ENCODE peak calls at places on chromosomes 16 and 17, in seven cellular contexts. One of them, this sample, is unnamed.

GRCh38 chr17:81838753-81839255 is 4.0 kb upstream of the PPP1R27 start:
- DNase-seq in neural crest cell: no peak
- DNase-seq in pons: no peak
- DNase-seq in hepatic stellate cell: no peak
- DNase-seq in activated CD4-positive, alpha-beta T cell treated with anti-CD3 and anti-CD28 coated beads, Interleukin-2, amount 50 U/mL, for 1 hour: no peak
- DNase-seq in stimulated activated CD4-positive, alpha-beta T cell treated with anti-CD3 and anti-CD28 coated beads, Interleukin-1b, Interleukin-23, amount 100 ng/mL, for 24 hours: no peak
- DNase-seq in activated CD8-positive, alpha-beta memory T cell treated with anti-CD3 and anti-CD28 coated beads for 48 hours: no peak
- DNase-seq in this sample: no peak

GRCh38 chr16:89358030-89359005 is 132.0 kb downstream of the ANKRD11 start:
- DNase-seq in neural crest cell: no peak
- DNase-seq in pons: no peak
- DNase-seq in hepatic stellate cell: no peak
- DNase-seq in activated CD4-positive, alpha-beta T cell treated with anti-CD3 and anti-CD28 coated beads, Interleukin-2, amount 50 U/mL, for 1 hour: peak
- DNase-seq in stimulated activated CD4-positive, alpha-beta T cell treated with anti-CD3 and anti-CD28 coated beads, Interleukin-1b, Interleukin-23, amount 100 ng/mL, for 24 hours: no peak
- DNase-seq in activated CD8-positive, alpha-beta memory T cell treated with anti-CD3 and anti-CD28 coated beads for 48 hours: no peak
- DNase-seq in this sample: no peak

GRCh38 chr16:50535506-50536257 is 12.5 kb upstream of the NKD1 start:
- DNase-seq in neural crest cell: no peak
- DNase-seq in pons: no peak
- DNase-seq in hepatic stellate cell: no peak
- DNase-seq in activated CD4-positive, alpha-beta T cell treated with anti-CD3 and anti-CD28 coated beads, Interleukin-2, amount 50 U/mL, for 1 hour: no peak
- DNase-seq in stimulated activated CD4-positive, alpha-beta T cell treated with anti-CD3 and anti-CD28 coated beads, Interleukin-1b, Interleukin-23, amount 100 ng/mL, for 24 hours: no peak
- DNase-seq in activated CD8-positive, alpha-beta memory T cell treated with anti-CD3 and anti-CD28 coated beads for 48 hours: no peak
- DNase-seq in this sample: no peak

GRCh38 chr16:14378684-14379467 is 251.2 kb downstream of the PARN start:
- DNase-seq in neural crest cell: no peak
- DNase-seq in pons: no peak
- DNase-seq in hepatic stellate cell: no peak
- DNase-seq in activated CD4-positive, alpha-beta T cell treated with anti-CD3 and anti-CD28 coated beads, Interleukin-2, amount 50 U/mL, for 1 hour: no peak
- DNase-seq in stimulated activated CD4-positive, alpha-beta T cell treated with anti-CD3 and anti-CD28 coated beads, Interleukin-1b, Interleukin-23, amount 100 ng/mL, for 24 hours: no peak
- DNase-seq in activated CD8-positive, alpha-beta memory T cell treated with anti-CD3 and anti-CD28 coated beads for 48 hours: no peak
- DNase-seq in this sample: no peak

GRCh38 chr17:75531724-75532090 is 6.2 kb downstream of the LLGL2 start:
- DNase-seq in neural crest cell: no peak
- DNase-seq in pons: no peak
- DNase-seq in hepatic stellate cell: no peak
- DNase-seq in activated CD4-positive, alpha-beta T cell treated with anti-CD3 and anti-CD28 coated beads, Interleukin-2, amount 50 U/mL, for 1 hour: no peak
- DNase-seq in stimulated activated CD4-positive, alpha-beta T cell treated with anti-CD3 and anti-CD28 coated beads, Interleukin-1b, Interleukin-23, amount 100 ng/mL, for 24 hours: no peak
- DNase-seq in activated CD8-positive, alpha-beta memory T cell treated with anti-CD3 and anti-CD28 coated beads for 48 hours: no peak
- DNase-seq in this sample: no peak

GRCh38 chr17:73267648-73268537 is 6.2 kb upstream of the CPSF4L start:
- DNase-seq in neural crest cell: no peak
- DNase-seq in pons: peak
- DNase-seq in hepatic stellate cell: no peak
- DNase-seq in activated CD4-positive, alpha-beta T cell treated with anti-CD3 and anti-CD28 coated beads, Interleukin-2, amount 50 U/mL, for 1 hour: no peak
- DNase-seq in stimulated activated CD4-positive, alpha-beta T cell treated with anti-CD3 and anti-CD28 coated beads, Interleukin-1b, Interleukin-23, amount 100 ng/mL, for 24 hours: no peak
- DNase-seq in activated CD8-positive, alpha-beta memory T cell treated with anti-CD3 and anti-CD28 coated beads for 48 hours: no peak
- DNase-seq in this sample: no peak

GRCh38 chr17:47934856-47935255 is 6.5 kb upstream of the PNPO start:
- DNase-seq in neural crest cell: no peak
- DNase-seq in pons: no peak
- DNase-seq in hepatic stellate cell: peak
- DNase-seq in activated CD4-positive, alpha-beta T cell treated with anti-CD3 and anti-CD28 coated beads, Interleukin-2, amount 50 U/mL, for 1 hour: no peak
- DNase-seq in stimulated activated CD4-positive, alpha-beta T cell treated with anti-CD3 and anti-CD28 coated beads, Interleukin-1b, Interleukin-23, amount 100 ng/mL, for 24 hours: no peak
- DNase-seq in activated CD8-positive, alpha-beta memory T cell treated with anti-CD3 and anti-CD28 coated beads for 48 hours: no peak
- DNase-seq in this sample: no peak

GRCh38 chr17:34816806-34817205 is 144.5 kb downstream of the CCT6B start:
- DNase-seq in neural crest cell: no peak
- DNase-seq in pons: no peak
- DNase-seq in hepatic stellate cell: no peak
- DNase-seq in activated CD4-positive, alpha-beta T cell treated with anti-CD3 and anti-CD28 coated beads, Interleukin-2, amount 50 U/mL, for 1 hour: no peak
- DNase-seq in stimulated activated CD4-positive, alpha-beta T cell treated with anti-CD3 and anti-CD28 coated beads, Interleukin-1b, Interleukin-23, amount 100 ng/mL, for 24 hours: no peak
- DNase-seq in activated CD8-positive, alpha-beta memory T cell treated with anti-CD3 and anti-CD28 coated beads for 48 hours: no peak
- DNase-seq in this sample: no peak

GRCh38 chr16:7303014-7303676 is 29.5 kb upstream of the RBFOX1 start:
- DNase-seq in neural crest cell: peak
- DNase-seq in pons: no peak
- DNase-seq in hepatic stellate cell: no peak
- DNase-seq in activated CD4-positive, alpha-beta T cell treated with anti-CD3 and anti-CD28 coated beads, Interleukin-2, amount 50 U/mL, for 1 hour: no peak
- DNase-seq in stimulated activated CD4-positive, alpha-beta T cell treated with anti-CD3 and anti-CD28 coated beads, Interleukin-1b, Interleukin-23, amount 100 ng/mL, for 24 hours: no peak
- DNase-seq in activated CD8-positive, alpha-beta memory T cell treated with anti-CD3 and anti-CD28 coated beads for 48 hours: no peak
- DNase-seq in this sample: no peak

GRCh38 chr16:1492923-1493745 is at the start of gene TELO2:
- DNase-seq in neural crest cell: peak
- DNase-seq in pons: peak
- DNase-seq in hepatic stellate cell: peak
- DNase-seq in activated CD4-positive, alpha-beta T cell treated with anti-CD3 and anti-CD28 coated beads, Interleukin-2, amount 50 U/mL, for 1 hour: peak
- DNase-seq in stimulated activated CD4-positive, alpha-beta T cell treated with anti-CD3 and anti-CD28 coated beads, Interleukin-1b, Interleukin-23, amount 100 ng/mL, for 24 hours: peak
- DNase-seq in activated CD8-positive, alpha-beta memory T cell treated with anti-CD3 and anti-CD28 coated beads for 48 hours: peak
- DNase-seq in this sample: peak

GRCh38 chr16:67158637-67159600 is 790 bp downstream of the TRADD start:
- DNase-seq in neural crest cell: no peak
- DNase-seq in pons: no peak
- DNase-seq in hepatic stellate cell: no peak
- DNase-seq in activated CD4-positive, alpha-beta T cell treated with anti-CD3 and anti-CD28 coated beads, Interleukin-2, amount 50 U/mL, for 1 hour: peak
- DNase-seq in stimulated activated CD4-positive, alpha-beta T cell treated with anti-CD3 and anti-CD28 coated beads, Interleukin-1b, Interleukin-23, amount 100 ng/mL, for 24 hours: no peak
- DNase-seq in activated CD8-positive, alpha-beta memory T cell treated with anti-CD3 and anti-CD28 coated beads for 48 hours: peak
- DNase-seq in this sample: peak

GRCh38 chr16:48393843-48394703 is 8.9 kb upstream of the SIAH1 start:
- DNase-seq in neural crest cell: no peak
- DNase-seq in pons: peak
- DNase-seq in hepatic stellate cell: no peak
- DNase-seq in activated CD4-positive, alpha-beta T cell treated with anti-CD3 and anti-CD28 coated beads, Interleukin-2, amount 50 U/mL, for 1 hour: no peak
- DNase-seq in stimulated activated CD4-positive, alpha-beta T cell treated with anti-CD3 and anti-CD28 coated beads, Interleukin-1b, Interleukin-23, amount 100 ng/mL, for 24 hours: no peak
- DNase-seq in activated CD8-positive, alpha-beta memory T cell treated with anti-CD3 and anti-CD28 coated beads for 48 hours: no peak
- DNase-seq in this sample: no peak

GRCh38 chr16:29030086-29030840 is 45.4 kb downstream of the LAT start:
- DNase-seq in neural crest cell: no peak
- DNase-seq in pons: no peak
- DNase-seq in hepatic stellate cell: no peak
- DNase-seq in activated CD4-positive, alpha-beta T cell treated with anti-CD3 and anti-CD28 coated beads, Interleukin-2, amount 50 U/mL, for 1 hour: no peak
- DNase-seq in stimulated activated CD4-positive, alpha-beta T cell treated with anti-CD3 and anti-CD28 coated beads, Interleukin-1b, Interleukin-23, amount 100 ng/mL, for 24 hours: no peak
- DNase-seq in activated CD8-positive, alpha-beta memory T cell treated with anti-CD3 and anti-CD28 coated beads for 48 hours: no peak
- DNase-seq in this sample: no peak

GRCh38 chr16:74568961-74569631 is 37.8 kb downstream of the GLG1 start:
- DNase-seq in neural crest cell: no peak
- DNase-seq in pons: no peak
- DNase-seq in hepatic stellate cell: peak
- DNase-seq in activated CD4-positive, alpha-beta T cell treated with anti-CD3 and anti-CD28 coated beads, Interleukin-2, amount 50 U/mL, for 1 hour: no peak
- DNase-seq in stimulated activated CD4-positive, alpha-beta T cell treated with anti-CD3 and anti-CD28 coated beads, Interleukin-1b, Interleukin-23, amount 100 ng/mL, for 24 hours: no peak
- DNase-seq in activated CD8-positive, alpha-beta memory T cell treated with anti-CD3 and anti-CD28 coated beads for 48 hours: no peak
- DNase-seq in this sample: no peak

GRCh38 chr17:68763551-68763950 is 162.4 kb upstream of the FAM20A start:
- DNase-seq in neural crest cell: no peak
- DNase-seq in pons: no peak
- DNase-seq in hepatic stellate cell: no peak
- DNase-seq in activated CD4-positive, alpha-beta T cell treated with anti-CD3 and anti-CD28 coated beads, Interleukin-2, amount 50 U/mL, for 1 hour: no peak
- DNase-seq in stimulated activated CD4-positive, alpha-beta T cell treated with anti-CD3 and anti-CD28 coated beads, Interleukin-1b, Interleukin-23, amount 100 ng/mL, for 24 hours: no peak
- DNase-seq in activated CD8-positive, alpha-beta memory T cell treated with anti-CD3 and anti-CD28 coated beads for 48 hours: no peak
- DNase-seq in this sample: no peak

GRCh38 chr16:55955845-55956244 is 80.7 kb upstream of the CES5A start:
- DNase-seq in neural crest cell: no peak
- DNase-seq in pons: peak
- DNase-seq in hepatic stellate cell: no peak
- DNase-seq in activated CD4-positive, alpha-beta T cell treated with anti-CD3 and anti-CD28 coated beads, Interleukin-2, amount 50 U/mL, for 1 hour: no peak
- DNase-seq in stimulated activated CD4-positive, alpha-beta T cell treated with anti-CD3 and anti-CD28 coated beads, Interleukin-1b, Interleukin-23, amount 100 ng/mL, for 24 hours: no peak
- DNase-seq in activated CD8-positive, alpha-beta memory T cell treated with anti-CD3 and anti-CD28 coated beads for 48 hours: no peak
- DNase-seq in this sample: no peak

GRCh38 chr17:72244942-72245341 is 124.1 kb downstream of the SOX9 start:
- DNase-seq in neural crest cell: no peak
- DNase-seq in pons: no peak
- DNase-seq in hepatic stellate cell: no peak
- DNase-seq in activated CD4-positive, alpha-beta T cell treated with anti-CD3 and anti-CD28 coated beads, Interleukin-2, amount 50 U/mL, for 1 hour: no peak
- DNase-seq in stimulated activated CD4-positive, alpha-beta T cell treated with anti-CD3 and anti-CD28 coated beads, Interleukin-1b, Interleukin-23, amount 100 ng/mL, for 24 hours: no peak
- DNase-seq in activated CD8-positive, alpha-beta memory T cell treated with anti-CD3 and anti-CD28 coated beads for 48 hours: no peak
- DNase-seq in this sample: no peak

GRCh38 chr16:89386337-89386736 is 104.0 kb downstream of the ANKRD11 start:
- DNase-seq in neural crest cell: no peak
- DNase-seq in pons: no peak
- DNase-seq in hepatic stellate cell: no peak
- DNase-seq in activated CD4-positive, alpha-beta T cell treated with anti-CD3 and anti-CD28 coated beads, Interleukin-2, amount 50 U/mL, for 1 hour: no peak
- DNase-seq in stimulated activated CD4-positive, alpha-beta T cell treated with anti-CD3 and anti-CD28 coated beads, Interleukin-1b, Interleukin-23, amount 100 ng/mL, for 24 hours: no peak
- DNase-seq in activated CD8-positive, alpha-beta memory T cell treated with anti-CD3 and anti-CD28 coated beads for 48 hours: no peak
- DNase-seq in this sample: no peak

GRCh38 chr17:33038740-33039139 is 47.1 kb downstream of the SPACA3 start:
- DNase-seq in neural crest cell: peak
- DNase-seq in pons: peak
- DNase-seq in hepatic stellate cell: peak
- DNase-seq in activated CD4-positive, alpha-beta T cell treated with anti-CD3 and anti-CD28 coated beads, Interleukin-2, amount 50 U/mL, for 1 hour: no peak
- DNase-seq in stimulated activated CD4-positive, alpha-beta T cell treated with anti-CD3 and anti-CD28 coated beads, Interleukin-1b, Interleukin-23, amount 100 ng/mL, for 24 hours: no peak
- DNase-seq in activated CD8-positive, alpha-beta memory T cell treated with anti-CD3 and anti-CD28 coated beads for 48 hours: no peak
- DNase-seq in this sample: no peak

GRCh38 chr16:30112197-30113030 is 923 bp downstream of the GDPD3 start:
- DNase-seq in neural crest cell: peak
- DNase-seq in pons: no peak
- DNase-seq in hepatic stellate cell: peak
- DNase-seq in activated CD4-positive, alpha-beta T cell treated with anti-CD3 and anti-CD28 coated beads, Interleukin-2, amount 50 U/mL, for 1 hour: peak
- DNase-seq in stimulated activated CD4-positive, alpha-beta T cell treated with anti-CD3 and anti-CD28 coated beads, Interleukin-1b, Interleukin-23, amount 100 ng/mL, for 24 hours: peak
- DNase-seq in activated CD8-positive, alpha-beta memory T cell treated with anti-CD3 and anti-CD28 coated beads for 48 hours: peak
- DNase-seq in this sample: peak

GRCh38 chr16:49696414-49697101 is 159.4 kb downstream of the ZNF423 start:
- DNase-seq in neural crest cell: peak
- DNase-seq in pons: no peak
- DNase-seq in hepatic stellate cell: no peak
- DNase-seq in activated CD4-positive, alpha-beta T cell treated with anti-CD3 and anti-CD28 coated beads, Interleukin-2, amount 50 U/mL, for 1 hour: no peak
- DNase-seq in stimulated activated CD4-positive, alpha-beta T cell treated with anti-CD3 and anti-CD28 coated beads, Interleukin-1b, Interleukin-23, amount 100 ng/mL, for 24 hours: no peak
- DNase-seq in activated CD8-positive, alpha-beta memory T cell treated with anti-CD3 and anti-CD28 coated beads for 48 hours: no peak
- DNase-seq in this sample: no peak

GRCh38 chr16:76428858-76429257 is 151.7 kb downstream of the CNTNAP4 start:
- DNase-seq in neural crest cell: no peak
- DNase-seq in pons: no peak
- DNase-seq in hepatic stellate cell: no peak
- DNase-seq in activated CD4-positive, alpha-beta T cell treated with anti-CD3 and anti-CD28 coated beads, Interleukin-2, amount 50 U/mL, for 1 hour: no peak
- DNase-seq in stimulated activated CD4-positive, alpha-beta T cell treated with anti-CD3 and anti-CD28 coated beads, Interleukin-1b, Interleukin-23, amount 100 ng/mL, for 24 hours: no peak
- DNase-seq in activated CD8-positive, alpha-beta memory T cell treated with anti-CD3 and anti-CD28 coated beads for 48 hours: no peak
- DNase-seq in this sample: no peak

GRCh38 chr17:82822281-82822680 is 17.5 kb downstream of the ZNF750 start:
- DNase-seq in neural crest cell: no peak
- DNase-seq in pons: no peak
- DNase-seq in hepatic stellate cell: no peak
- DNase-seq in activated CD4-positive, alpha-beta T cell treated with anti-CD3 and anti-CD28 coated beads, Interleukin-2, amount 50 U/mL, for 1 hour: no peak
- DNase-seq in stimulated activated CD4-positive, alpha-beta T cell treated with anti-CD3 and anti-CD28 coated beads, Interleukin-1b, Interleukin-23, amount 100 ng/mL, for 24 hours: no peak
- DNase-seq in activated CD8-positive, alpha-beta memory T cell treated with anti-CD3 and anti-CD28 coated beads for 48 hours: no peak
- DNase-seq in this sample: no peak

GRCh38 chr16:10938321-10938720 is 3.9 kb downstream of the DEXI start:
- DNase-seq in neural crest cell: no peak
- DNase-seq in pons: no peak
- DNase-seq in hepatic stellate cell: no peak
- DNase-seq in activated CD4-positive, alpha-beta T cell treated with anti-CD3 and anti-CD28 coated beads, Interleukin-2, amount 50 U/mL, for 1 hour: no peak
- DNase-seq in stimulated activated CD4-positive, alpha-beta T cell treated with anti-CD3 and anti-CD28 coated beads, Interleukin-1b, Interleukin-23, amount 100 ng/mL, for 24 hours: no peak
- DNase-seq in activated CD8-positive, alpha-beta memory T cell treated with anti-CD3 and anti-CD28 coated beads for 48 hours: no peak
- DNase-seq in this sample: no peak

GRCh38 chr16:6926762-6927161 is 405.9 kb upstream of the RBFOX1 start:
- DNase-seq in neural crest cell: no peak
- DNase-seq in pons: no peak
- DNase-seq in hepatic stellate cell: no peak
- DNase-seq in activated CD4-positive, alpha-beta T cell treated with anti-CD3 and anti-CD28 coated beads, Interleukin-2, amount 50 U/mL, for 1 hour: no peak
- DNase-seq in stimulated activated CD4-positive, alpha-beta T cell treated with anti-CD3 and anti-CD28 coated beads, Interleukin-1b, Interleukin-23, amount 100 ng/mL, for 24 hours: no peak
- DNase-seq in activated CD8-positive, alpha-beta memory T cell treated with anti-CD3 and anti-CD28 coated beads for 48 hours: no peak
- DNase-seq in this sample: no peak

This sample was measured in SW 1271.